ENCODE peak calls at places on chromosome 19, in ten cellular contexts. V is right lobe of liver, N is ovary, G is GM12892, T is endothelial cell of umbilical vein, J is breast epithelium, K is uterus, Y is transverse colon, R is A549, S is thyroid gland. L is an unnamed sample.

GRCh38 chr19:55642153-55643002 is 1.1 kb upstream of the ZNF581 start:
- DNase-seq in G (no peak), Y (peak), K (no peak), S (peak), V (no peak), N (peak), R (no peak), T (no peak), J (no peak), L (no peak)

GRCh38 chr19:54172764-54173699 is at the start of gene TMC4:
- DNase-seq in V (no peak), G (no peak), T (no peak), J (no peak), K (no peak), Y (peak), R (no peak), N (no peak), S (peak), L (peak)

GRCh38 chr19:20969498-20969897 is 46.4 kb downstream of the ZNF85 start:
- DNase-seq in J (peak), N (no peak), R (no peak), T (no peak), K (no peak), S (no peak), V (no peak), Y (no peak), G (no peak), L (peak)

GRCh38 chr19:49840736-49841249 is 10.2 kb upstream of the PTOV1 start:
- DNase-seq in R (no peak), Y (no peak), G (no peak), T (no peak), V (peak), J (no peak), N (no peak), K (no peak), S (peak), L (no peak)

GRCh38 chr19:3360494-3361383 is 5.6 kb upstream of the NFIC start:
- DNase-seq in T (peak), N (peak), G (peak), S (peak), J (no peak), R (no peak), V (peak), Y (peak), K (no peak), L (peak)

GRCh38 chr19:2804156-2805004 is 15.3 kb upstream of the ZNF554 start:
- DNase-seq in R (no peak), J (no peak), T (no peak), K (no peak), G (peak), N (no peak), Y (no peak), V (no peak), S (no peak), L (no peak)

GRCh38 chr19:18428837-18429674 is 8.9 kb downstream of the ISYNA1 start:
- DNase-seq in G (peak), S (peak), N (peak), T (peak), K (peak), Y (peak), R (peak), V (no peak), J (no peak), L (peak)

GRCh38 chr19:2610637-2611482 is 91.6 kb downstream of the GNG7 start:
- DNase-seq in S (peak), Y (peak), N (peak), T (peak), K (peak), J (peak), G (no peak), V (peak), R (peak), L (peak)

GRCh38 chr19:3879656-3880055 is 829 bp upstream of the ATCAY start:
- DNase-seq in S (no peak), N (no peak), J (no peak), K (no peak), Y (no peak), R (no peak), T (no peak), V (no peak), G (no peak), L (no peak)

GRCh38 chr19:45876411-45877197 is 9.3 kb downstream of the IRF2BP1 start:
- DNase-seq in T (peak), G (peak), Y (peak), N (no peak), J (peak), K (no peak), V (peak), R (no peak), S (no peak), L (peak)

GRCh38 chr19:51094696-51095279 is 12.1 kb upstream of the KLK14 start:
- DNase-seq in V (no peak), R (peak), J (no peak), K (no peak), G (peak), N (peak), Y (no peak), T (peak), S (peak), L (peak)

GRCh38 chr19:12065100-12065538 is 588 bp downstream of the ZNF844 start:
- DNase-seq in K (no peak), S (peak), T (no peak), G (no peak), N (no peak), J (peak), Y (peak), R (no peak), V (no peak), L (peak)

GRCh38 chr19:16070366-16070990 is 5.8 kb upstream of the TPM4 start:
- DNase-seq in Y (peak), R (peak), G (peak), S (peak), J (peak), T (peak), K (no peak), N (peak), V (peak), L (peak)

GRCh38 chr19:11203194-11204075 is 6.1 kb upstream of the KANK2 start:
- DNase-seq in G (peak), S (peak), J (no peak), R (peak), N (peak), V (peak), T (peak), K (peak), Y (peak), L (peak)

GRCh38 chr19:51163257-51163656 is 21.2 kb downstream of the SIGLEC7 start:
- DNase-seq in G (no peak), T (no peak), J (no peak), Y (no peak), V (no peak), S (peak), K (no peak), N (peak), R (no peak), L (no peak)

GRCh38 chr19:48862827-48863226 is 5.6 kb downstream of the PLEKHA4 start:
- DNase-seq in R (no peak), V (no peak), J (no peak), G (no peak), Y (no peak), T (no peak), N (no peak), S (no peak), K (no peak), L (no peak)

GRCh38 chr19:50922316-50922853 is 11.2 kb upstream of the KLK4 start:
- DNase-seq in N (peak), T (peak), G (peak), S (peak), Y (peak), V (peak), J (peak), K (peak), R (peak), L (peak)

GRCh38 chr19:45954132-45954531 is 19.5 kb downstream of the NOVA2 start:
- DNase-seq in J (no peak), S (no peak), Y (no peak), K (no peak), R (no peak), G (no peak), T (no peak), V (no peak), N (no peak), L (no peak)

GRCh38 chr19:3184847-3185481 is 766 bp upstream of the NCLN start:
- DNase-seq in N (peak), J (no peak), Y (peak), R (peak), S (peak), T (no peak), G (no peak), K (no peak), V (peak), L (peak)

GRCh38 chr19:29872224-29872731 is 60.5 kb downstream of the CCNE1 start:
- DNase-seq in N (no peak), R (no peak), Y (no peak), T (no peak), K (no peak), J (no peak), S (no peak), G (no peak), V (no peak), L (no peak)

GRCh38 chr19:53517114-53517741 is 20.7 kb upstream of the ZNF331 start:
- DNase-seq in G (no peak), J (no peak), N (no peak), R (no peak), S (no peak), V (no peak), K (no peak), T (no peak), Y (no peak), L (no peak)

GRCh38 chr19:50016225-50016807 is 8.9 kb downstream of the VRK3 start:
- DNase-seq in K (no peak), Y (no peak), N (no peak), R (no peak), V (no peak), J (no peak), S (no peak), T (no peak), G (no peak), L (no peak)

GRCh38 chr19:49019242-49019932 is 2.5 kb upstream of the LHB start:
- DNase-seq in S (peak), G (peak), K (peak), N (peak), T (peak), J (no peak), V (peak), Y (peak), R (peak), L (peak)

GRCh38 chr19:8680676-8681344 is 17.8 kb downstream of the ACTL9 start:
- DNase-seq in Y (no peak), N (no peak), K (no peak), S (no peak), V (no peak), T (no peak), R (no peak), G (no peak), J (no peak), L (no peak)

GRCh38 chr19:18629166-18630088 is 7.4 kb upstream of the KLHL26 start:
- DNase-seq in T (no peak), Y (no peak), N (no peak), G (no peak), R (no peak), J (no peak), V (no peak), S (peak), K (no peak), L (peak)

GRCh38 chr19:50314724-50315700 is 14.2 kb downstream of the KCNC3 start:
- DNase-seq in T (no peak), R (no peak), N (no peak), V (no peak), S (no peak), K (no peak), J (no peak), G (peak), Y (no peak), L (no peak)

GRCh38 chr19:45590300-45591003 is 5.8 kb upstream of the OPA3 start:
- DNase-seq in Y (no peak), J (no peak), R (no peak), T (no peak), G (no peak), N (no peak), V (no peak), K (no peak), S (no peak), L (no peak)

DNA sequence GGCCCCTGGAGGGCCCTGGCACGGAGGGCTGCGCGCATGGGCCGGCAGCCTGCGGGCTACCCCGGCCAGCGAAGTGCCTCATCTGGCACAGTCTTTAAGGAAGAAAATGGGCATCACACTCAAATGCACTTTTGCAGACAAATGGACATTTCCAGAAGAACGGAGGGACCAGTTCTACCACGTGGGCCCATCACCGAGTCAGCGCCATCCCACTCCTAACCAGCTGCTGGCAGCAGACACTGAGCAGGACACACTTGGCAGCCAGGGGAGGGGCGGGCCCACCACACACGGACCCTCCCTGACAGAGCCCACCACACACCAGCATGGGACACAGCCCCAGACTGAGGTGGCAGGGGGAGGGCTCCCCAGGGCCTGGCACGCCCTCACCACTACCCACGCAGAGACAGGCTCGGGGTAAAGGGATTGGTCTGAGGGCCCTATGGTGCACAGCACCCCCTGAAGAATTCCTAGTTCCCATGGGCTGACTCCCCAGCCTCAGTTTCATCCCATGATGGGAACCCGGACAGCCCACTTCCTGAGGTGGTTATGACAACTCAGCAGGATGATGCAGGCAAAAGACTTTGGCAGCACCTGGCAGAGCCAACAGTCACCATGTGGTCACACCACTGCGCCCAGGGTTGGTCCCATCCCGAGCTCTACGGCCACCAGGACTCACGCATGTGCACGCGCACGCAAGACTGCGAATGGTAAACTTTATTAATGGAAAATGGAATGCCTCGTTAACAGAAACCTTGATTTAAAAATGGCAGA is 18.7 kb upstream of the TINCR start:
- DNase-seq in J (no peak), N (no peak), Y (no peak), R (no peak), G (no peak), S (no peak), V (no peak), T (no peak), K (no peak), L (no peak)
- TF ChIP-seq POLR2A in J (no peak), N (no peak), Y (no peak), R (no peak), G (no peak), S (no peak), V (no peak), T (no peak), K (no peak), L (no peak)

GRCh38 chr19:39434123-39435076 is 1.3 kb downstream of the RPS16 start:
- DNase-seq in S (no peak), J (no peak), N (no peak), K (no peak), T (no peak), G (no peak), R (no peak), V (no peak), Y (no peak), L (no peak)
- TF ChIP-seq POLR2A in S (no peak), J (no peak), N (no peak), K (no peak), T (no peak), G (peak), R (no peak), V (no peak), Y (no peak), L (no peak)

GRCh38 chr19:38266070-38266469 is 1.7 kb downstream of the SPINT2 start:
- DNase-seq in Y (no peak), R (no peak), G (no peak), T (no peak), N (no peak), J (peak), V (no peak), S (peak), K (no peak), L (peak)
- TF ChIP-seq POLR2A in Y (no peak), R (no peak), G (no peak), T (no peak), N (no peak), J (no peak), V (no peak), S (no peak), K (no peak), L (peak)

GRCh38 chr19:17418710-17419109 is 1.1 kb upstream of the MVB12A start:
- DNase-seq in R (no peak), K (no peak), Y (no peak), T (no peak), S (no peak), N (no peak), V (no peak), G (no peak), J (no peak), L (no peak)
- TF ChIP-seq POLR2A in R (no peak), K (no peak), Y (no peak), T (no peak), S (no peak), N (no peak), V (no peak), G (no peak), J (no peak), L (no peak)

DNA sequence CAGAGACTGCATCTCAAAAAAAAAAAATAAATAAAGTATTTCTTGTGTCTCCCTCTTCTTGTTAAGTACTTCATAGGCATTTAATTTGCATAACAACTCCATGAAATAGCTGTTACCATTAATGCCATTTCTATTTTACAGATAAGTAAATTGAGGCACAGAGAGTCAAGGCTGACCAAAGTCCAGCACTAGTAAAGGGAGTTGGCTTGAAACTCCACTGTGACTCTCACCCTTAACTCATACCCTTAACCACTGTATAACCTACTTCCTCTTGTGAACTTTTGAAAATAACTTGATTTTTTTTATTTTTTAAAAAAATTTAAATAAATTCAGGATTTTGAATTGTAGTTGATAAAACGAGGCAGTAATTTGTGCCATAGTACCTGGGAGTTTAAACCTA is 6.0 kb downstream of the GPATCH1 start:
- DNase-seq in N (no peak), R (no peak), J (no peak), G (no peak), V (no peak), T (no peak), Y (no peak), K (no peak), S (no peak), L (no peak)
- TF ChIP-seq POLR2A in N (no peak), R (no peak), J (no peak), G (no peak), V (no peak), T (no peak), Y (no peak), K (no peak), S (no peak), L (no peak)

GRCh38 chr19:40717325-40717879 is 490 bp downstream of the ITPKC start:
- DNase-seq in R (no peak), T (no peak), K (no peak), G (no peak), N (no peak), J (peak), V (peak), S (no peak), Y (no peak), L (peak)

GRCh38 chr19:40716031-40716654 is 543 bp downstream of the COQ8B start:
- DNase-seq in R (peak), V (no peak), K (no peak), N (peak), S (no peak), G (no peak), Y (no peak), J (peak), T (peak), L (peak)

GRCh38 chr19:40714519-40715299 is 2.0 kb downstream of the COQ8B start:
- DNase-seq in Y (peak), K (peak), J (peak), V (peak), N (peak), G (peak), T (peak), S (peak), R (peak), L (peak)

GRCh38 chr19:40717880-40718773 is 1.2 kb downstream of the ITPKC start:
- DNase-seq in Y (peak), G (no peak), J (peak), K (peak), R (peak), V (no peak), N (peak), S (peak), T (peak), L (peak)

GRCh38 chr19:40716655-40717324 is at the start of the genes COQ8B and ITPKC:
- DNase-seq in K (peak), J (peak), V (peak), S (peak), T (peak), Y (peak), N (peak), R (peak), G (peak), L (peak)
- TF ChIP-seq POLR2A in K (peak), J (peak), V (peak), S (peak), T (peak), Y (peak), N (peak), R (peak), G (peak), L (peak)

GRCh38 chr19:663682-664117 is 686 bp upstream of the RNF126 start:
- DNase-seq in R (no peak), N (no peak), J (no peak), S (no peak), V (no peak), T (no peak), K (no peak), Y (no peak), G (no peak), L (no peak)

GRCh38 chr19:664913-665443 is 2.0 kb upstream of the RNF126 start:
- DNase-seq in Y (peak), J (peak), T (peak), G (peak), V (peak), S (peak), N (peak), R (peak), K (peak), L (peak)

GRCh38 chr19:661427-662196 is 1.4 kb downstream of the RNF126 start:
- DNase-seq in J (no peak), R (no peak), S (no peak), K (no peak), N (no peak), Y (peak), T (no peak), V (no peak), G (peak), L (no peak)

GRCh38 chr19:662207-662961 is 630 bp downstream of the RNF126 start:
- DNase-seq in N (no peak), Y (peak), T (peak), G (peak), R (no peak), V (peak), J (no peak), S (peak), K (no peak), L (peak)

DNA sequence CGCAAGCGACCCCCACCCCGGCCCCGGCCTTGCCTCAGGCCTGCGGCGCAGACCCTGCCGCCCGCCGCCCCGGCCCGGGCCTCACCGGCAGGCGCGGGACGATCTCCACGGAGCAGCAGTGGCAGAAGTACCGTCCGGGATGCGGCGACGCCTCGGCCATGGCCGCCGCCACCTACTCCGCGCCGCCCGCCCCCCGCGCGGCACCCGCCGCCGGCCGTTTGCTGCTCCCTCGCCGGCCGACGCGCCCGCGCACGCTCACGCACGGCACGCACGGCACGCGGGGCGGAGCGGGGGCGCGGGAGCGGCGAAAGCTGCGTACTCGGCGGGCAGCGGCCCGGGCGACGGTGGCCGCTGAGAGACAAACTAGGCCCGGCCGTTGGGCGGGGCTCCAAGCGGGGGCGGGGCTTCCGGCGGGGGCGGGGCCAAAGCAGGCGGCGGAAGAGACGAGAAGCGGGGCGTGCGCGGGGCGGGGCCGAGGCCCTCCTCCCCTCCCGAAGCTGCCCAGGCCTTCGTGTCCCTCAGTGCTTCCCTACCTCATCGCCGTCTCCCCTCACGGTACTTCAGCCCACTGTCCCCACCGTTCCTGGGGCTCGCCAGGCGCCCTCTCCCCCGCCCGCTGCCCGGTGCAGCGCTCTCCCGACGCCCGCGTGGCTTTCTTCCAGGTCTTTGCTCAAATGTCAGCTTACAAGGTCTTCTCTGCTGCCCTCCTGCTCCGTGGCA is at the start of gene RNF126:
- DNase-seq in N (peak), R (peak), K (peak), T (peak), S (peak), Y (peak), V (peak), G (peak), J (peak), L (peak)
- TF ChIP-seq POLR2A in N (peak), R (peak), K (peak), T (peak), S (peak), Y (peak), V (peak), G (peak), J (no peak), L (peak)